ENCODE peak calls at places on chromosomes 2 and 18, in six cellular contexts. Q is iPS DF 19.7; R is T follicular helper cell; N is CD8-positive, alpha-beta T cell; D is left lobe of liver; S is NCI-H1092. O is an unnamed sample.

GRCh38 chr2:68340631-68341329 is 21.0 kb upstream of the CNRIP1 start:
- DNase-seq in Q (no peak), R (no peak), N (no peak), D (no peak), S (no peak), O (no peak)

GRCh38 chr2:239113164-239113563 is 265.3 kb downstream of the TWIST2 start:
- DNase-seq in Q (no peak), R (no peak), N (no peak), D (no peak), S (no peak), O (no peak)

GRCh38 chr18:34494359-34494696 is 215.8 kb upstream of the DTNA start:
- DNase-seq in Q (no peak), R (no peak), N (no peak), D (no peak), S (no peak), O (no peak)

GRCh38 chr2:19051238-19051831 is 307.1 kb downstream of the OSR1 start:
- DNase-seq in Q (no peak), R (no peak), N (no peak), D (no peak), S (no peak), O (no peak)

GRCh38 chr2:69163109-69163508 is 150.1 kb downstream of the ANTXR1 start:
- DNase-seq in Q (peak; percentile 67), R (no peak), N (no peak), D (no peak), S (no peak), O (peak; percentile 50)

GRCh38 chr2:111694690-111695089 is 189.3 kb downstream of the ANAPC1 start:
- DNase-seq in Q (no peak), R (no peak), N (no peak), D (no peak), S (no peak), O (no peak)

GRCh38 chr2:23900133-23900926 is 26.6 kb downstream of the ATAD2B start:
- DNase-seq in Q (no peak), R (no peak), N (no peak), D (no peak), S (no peak), O (no peak)

GRCh38 chr2:216683846-216684245 is 11.5 kb downstream of the IGFBP5 start:
- DNase-seq in Q (no peak), R (no peak), N (no peak), D (peak; percentile 86), S (no peak), O (no peak)

GRCh38 chr2:120372816-120373215 is 26.9 kb downstream of the INHBB start:
- DNase-seq in Q (no peak), R (no peak), N (no peak), D (no peak), S (no peak), O (no peak)

GRCh38 chr2:240463274-240463865 is 27.9 kb downstream of the GPC1 start:
- DNase-seq in Q (no peak), R (no peak), N (no peak), D (peak; percentile 44), S (no peak), O (no peak)

GRCh38 chr2:47562548-47562947 is 159.6 kb downstream of the MSH2 start:
- DNase-seq in Q (no peak), R (no peak), N (no peak), D (no peak), S (no peak), O (no peak)

GRCh38 chr2:115389024-115389423 is 946.6 kb downstream of the DPP10 start:
- DNase-seq in Q (no peak), R (no peak), N (no peak), D (no peak), S (no peak), O (no peak)

GRCh38 chr2:117785740-117786139 is 28.8 kb upstream of the DDX18 start:
- DNase-seq in Q (peak; percentile 20), R (no peak), N (peak; percentile 38), D (no peak), S (peak; percentile 25), O (peak; percentile 68)

GRCh38 chr2:72104821-72105588 is 42.7 kb downstream of the CYP26B1 start:
- DNase-seq in Q (peak; percentile 15), R (no peak), N (no peak), D (peak; percentile 37), S (no peak), O (no peak)

GRCh38 chr18:8933714-8934284 is 168.7 kb upstream of the NDUFV2 start:
- DNase-seq in Q (no peak), R (no peak), N (no peak), D (no peak), S (no peak), O (no peak)

O was measured in NT2/D1.